ENCODE peak calls at places on chromosomes 5 and 9, in seven cellular contexts. One of them, this sample, is unnamed.
A peak's percentile ranks its signal among the peaks of the same experiment; 100 is the strongest.

GRCh38 chr5:6745706-6746217 is 32.5 kb downstream of the TENT4A start:
- DNase-seq in AG10803: peak; percentile 71
- DNase-seq in neural progenitor cell: peak; percentile 43
- DNase-seq in cardiac muscle cell: peak; percentile 56
- DNase-seq in endothelial cell of umbilical vein: peak; percentile 70
- DNase-seq in heart right ventricle: no peak
- DNase-seq in GM12878: no peak
- DNase-seq in this sample: peak; percentile 75

GRCh38 chr9:81759680-81760215 is 70.4 kb upstream of the TLE1 start:
- DNase-seq in AG10803: peak; percentile 56
- DNase-seq in neural progenitor cell: no peak
- DNase-seq in cardiac muscle cell: no peak
- DNase-seq in endothelial cell of umbilical vein: peak; percentile 95
- DNase-seq in heart right ventricle: no peak
- DNase-seq in GM12878: no peak
- DNase-seq in this sample: no peak

GRCh38 chr5:32600057-32600622 is 14.8 kb downstream of the SUB1 start:
- DNase-seq in AG10803: peak; percentile 96
- DNase-seq in neural progenitor cell: no peak
- DNase-seq in cardiac muscle cell: no peak
- DNase-seq in endothelial cell of umbilical vein: peak; percentile 81
- DNase-seq in heart right ventricle: no peak
- DNase-seq in GM12878: no peak
- DNase-seq in this sample: no peak

GRCh38 chr5:179380211-179381035 is 35.2 kb upstream of the ADAMTS2 start:
- DNase-seq in AG10803: no peak
- DNase-seq in neural progenitor cell: no peak
- DNase-seq in cardiac muscle cell: no peak
- DNase-seq in endothelial cell of umbilical vein: no peak
- DNase-seq in heart right ventricle: no peak
- DNase-seq in GM12878: no peak
- DNase-seq in this sample: no peak

GRCh38 chr5:179495906-179496455 is 54.4 kb upstream of the RUFY1 start:
- DNase-seq in AG10803: no peak
- DNase-seq in neural progenitor cell: no peak
- DNase-seq in cardiac muscle cell: peak; percentile 25
- DNase-seq in endothelial cell of umbilical vein: no peak
- DNase-seq in heart right ventricle: no peak
- DNase-seq in GM12878: no peak
- DNase-seq in this sample: no peak

GRCh38 chr5:932151-932627 is 39.5 kb downstream of the TRIP13 start:
- DNase-seq in AG10803: no peak
- DNase-seq in neural progenitor cell: no peak
- DNase-seq in cardiac muscle cell: no peak
- DNase-seq in endothelial cell of umbilical vein: no peak
- DNase-seq in heart right ventricle: no peak
- DNase-seq in GM12878: no peak
- DNase-seq in this sample: no peak

GRCh38 chr9:37859043-37859442 is 44.9 kb downstream of the SLC25A51 start:
- DNase-seq in AG10803: peak; percentile 18
- DNase-seq in neural progenitor cell: no peak
- DNase-seq in cardiac muscle cell: no peak
- DNase-seq in endothelial cell of umbilical vein: peak; percentile 9
- DNase-seq in heart right ventricle: no peak
- DNase-seq in GM12878: no peak
- DNase-seq in this sample: no peak

GRCh38 chr9:82882744-82883143 is 180.2 kb downstream of the RASEF start:
- DNase-seq in AG10803: no peak
- DNase-seq in neural progenitor cell: no peak
- DNase-seq in cardiac muscle cell: no peak
- DNase-seq in endothelial cell of umbilical vein: peak; percentile 75
- DNase-seq in heart right ventricle: no peak
- DNase-seq in GM12878: no peak
- DNase-seq in this sample: no peak

GRCh38 chr5:145668714-145669113 is 166.4 kb downstream of the PRELID2 start:
- DNase-seq in AG10803: no peak
- DNase-seq in neural progenitor cell: no peak
- DNase-seq in cardiac muscle cell: no peak
- DNase-seq in endothelial cell of umbilical vein: no peak
- DNase-seq in heart right ventricle: no peak
- DNase-seq in GM12878: no peak
- DNase-seq in this sample: no peak

GRCh38 chr5:167794121-167794520 is 497.3 kb upstream of the WWC1 start:
- DNase-seq in AG10803: no peak
- DNase-seq in neural progenitor cell: no peak
- DNase-seq in cardiac muscle cell: no peak
- DNase-seq in endothelial cell of umbilical vein: no peak
- DNase-seq in heart right ventricle: no peak
- DNase-seq in GM12878: no peak
- DNase-seq in this sample: no peak

GRCh38 chr9:71710856-71711255 is 57.5 kb downstream of the CEMIP2 start:
- DNase-seq in AG10803: no peak
- DNase-seq in neural progenitor cell: no peak
- DNase-seq in cardiac muscle cell: no peak
- DNase-seq in endothelial cell of umbilical vein: no peak
- DNase-seq in heart right ventricle: no peak
- DNase-seq in GM12878: no peak
- DNase-seq in this sample: no peak

GRCh38 chr9:71719585-71719984 is 48.7 kb downstream of the CEMIP2 start:
- DNase-seq in AG10803: peak; percentile 80
- DNase-seq in neural progenitor cell: no peak
- DNase-seq in cardiac muscle cell: no peak
- DNase-seq in endothelial cell of umbilical vein: no peak
- DNase-seq in heart right ventricle: no peak
- DNase-seq in GM12878: no peak
- DNase-seq in this sample: no peak

GRCh38 chr9:71719088-71719487 is 49.2 kb downstream of the CEMIP2 start:
- DNase-seq in AG10803: no peak
- DNase-seq in neural progenitor cell: no peak
- DNase-seq in cardiac muscle cell: no peak
- DNase-seq in endothelial cell of umbilical vein: no peak
- DNase-seq in heart right ventricle: no peak
- DNase-seq in GM12878: no peak
- DNase-seq in this sample: no peak

GRCh38 chr9:71721786-71722295 is 46.5 kb downstream of the CEMIP2 start:
- DNase-seq in AG10803: peak; percentile 12
- DNase-seq in neural progenitor cell: no peak
- DNase-seq in cardiac muscle cell: no peak
- DNase-seq in endothelial cell of umbilical vein: no peak
- DNase-seq in heart right ventricle: no peak
- DNase-seq in GM12878: no peak
- DNase-seq in this sample: no peak

DNA sequence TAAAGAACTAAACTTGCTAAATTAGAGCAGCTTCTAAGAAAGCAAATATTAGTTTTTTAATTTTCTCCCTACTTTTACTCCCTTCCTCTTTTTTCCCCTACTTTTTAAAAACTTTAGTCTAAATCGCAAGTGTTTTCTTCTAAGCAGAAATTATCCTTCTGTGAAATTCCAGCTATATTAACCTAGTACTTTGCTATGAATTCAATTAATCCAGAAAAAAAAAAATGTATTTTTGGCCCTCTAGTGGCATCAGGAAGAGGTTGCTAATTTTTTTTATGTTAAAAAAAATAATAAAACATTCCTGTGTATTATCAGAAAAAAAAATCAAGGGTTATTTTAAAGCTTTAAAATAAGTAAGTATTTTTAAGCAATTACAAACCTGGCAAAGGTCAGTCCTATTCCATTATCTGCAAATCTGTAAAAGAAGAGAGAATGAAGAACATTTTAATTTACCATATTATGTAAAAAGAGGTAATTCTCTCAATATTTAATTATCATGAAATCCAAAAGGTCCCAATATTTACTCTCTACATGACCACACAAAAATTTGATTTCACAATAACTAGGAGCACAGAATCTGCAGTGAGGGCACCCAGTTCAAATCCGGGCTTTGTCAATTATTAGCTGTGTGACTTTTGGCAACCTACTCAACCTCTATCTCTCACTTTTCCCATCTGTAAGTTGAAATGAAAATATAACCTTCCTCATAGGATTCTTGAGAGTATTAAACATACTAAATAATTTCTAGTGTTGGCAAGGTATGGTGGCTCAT is 52.0 kb downstream of the CEMIP2 start:
- DNase-seq in AG10803: peak; percentile 12
- DNase-seq in neural progenitor cell: no peak
- DNase-seq in cardiac muscle cell: no peak
- DNase-seq in endothelial cell of umbilical vein: peak; percentile 30
- DNase-seq in heart right ventricle: no peak
- DNase-seq in GM12878: no peak
- DNase-seq in this sample: no peak
- TF ChIP-seq CTCF in AG10803: peak; percentile 56
- TF ChIP-seq CTCF in neural progenitor cell: peak; percentile 52
- TF ChIP-seq CTCF in cardiac muscle cell: peak; percentile 51
- TF ChIP-seq CTCF in endothelial cell of umbilical vein: peak; percentile 20
- TF ChIP-seq CTCF in heart right ventricle: peak; percentile 44
- TF ChIP-seq CTCF in GM12878: peak; percentile 17
- TF ChIP-seq CTCF in this sample: peak; percentile 13

GRCh38 chr9:70422371-70423043 is 8.1 kb upstream of the KLF9 start:
- DNase-seq in AG10803: no peak
- DNase-seq in neural progenitor cell: no peak
- DNase-seq in cardiac muscle cell: no peak
- DNase-seq in endothelial cell of umbilical vein: no peak
- DNase-seq in heart right ventricle: no peak
- DNase-seq in GM12878: no peak
- DNase-seq in this sample: no peak

GRCh38 chr9:70419546-70420266 is 5.2 kb upstream of the KLF9 start:
- DNase-seq in AG10803: peak; percentile 98
- DNase-seq in neural progenitor cell: peak; percentile 87
- DNase-seq in cardiac muscle cell: peak; percentile 69
- DNase-seq in endothelial cell of umbilical vein: peak; percentile 98
- DNase-seq in heart right ventricle: peak; percentile 96
- DNase-seq in GM12878: peak; percentile 47
- DNase-seq in this sample: peak; percentile 77

GRCh38 chr9:70420267-70421019 is 6.0 kb upstream of the KLF9 start:
- DNase-seq in AG10803: peak; percentile 82
- DNase-seq in neural progenitor cell: peak; percentile 83
- DNase-seq in cardiac muscle cell: peak; percentile 69
- DNase-seq in endothelial cell of umbilical vein: peak; percentile 91
- DNase-seq in heart right ventricle: peak; percentile 94
- DNase-seq in GM12878: no peak
- DNase-seq in this sample: peak; percentile 13

GRCh38 chr9:70421020-70421271 is 6.5 kb upstream of the KLF9 start:
- DNase-seq in AG10803: no peak
- DNase-seq in neural progenitor cell: no peak
- DNase-seq in cardiac muscle cell: no peak
- DNase-seq in endothelial cell of umbilical vein: no peak
- DNase-seq in heart right ventricle: no peak
- DNase-seq in GM12878: no peak
- DNase-seq in this sample: no peak

DNA sequence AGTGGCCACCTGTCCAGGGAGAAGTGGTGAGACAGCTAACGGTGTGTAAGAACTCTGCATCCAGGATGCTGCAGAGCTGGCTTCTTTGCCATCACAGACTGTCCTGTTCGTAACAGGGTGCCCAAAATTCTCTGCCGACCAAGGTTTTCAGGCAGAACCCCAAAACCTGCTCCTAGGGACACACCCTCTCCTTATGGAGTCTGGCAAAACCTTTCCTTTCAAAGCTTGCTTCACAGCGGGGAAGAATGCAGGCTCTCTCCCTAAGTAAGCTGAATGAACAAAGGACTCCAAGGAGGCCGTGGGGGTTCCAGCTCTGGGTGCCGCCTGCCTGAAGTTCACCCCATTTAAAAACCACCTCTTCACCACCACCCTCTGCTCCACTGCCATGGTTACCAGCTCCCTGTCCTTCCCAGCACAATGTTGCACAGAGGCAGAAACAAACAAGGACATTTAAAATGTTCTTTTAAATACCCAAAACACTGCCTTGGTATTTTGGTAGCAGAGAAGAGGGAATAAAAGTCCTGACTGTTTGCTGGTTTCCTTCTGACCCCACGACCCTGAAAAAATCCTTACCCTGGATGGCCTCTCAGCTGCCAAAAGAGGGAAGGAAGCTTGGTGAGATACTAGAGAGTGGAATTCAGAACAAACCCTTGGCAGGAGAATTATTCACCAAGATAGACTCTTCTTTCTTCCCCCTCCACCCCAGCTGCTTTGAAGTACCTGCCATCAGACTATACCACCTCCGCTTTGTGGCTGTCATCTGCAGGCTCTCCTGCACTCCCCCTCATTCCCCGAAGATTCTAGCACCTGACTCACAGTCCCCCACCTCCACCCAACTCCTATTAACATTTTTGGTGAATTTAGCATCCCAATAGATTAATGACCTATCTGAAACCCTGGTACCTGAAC is 7.1 kb upstream of the KLF9 start:
- DNase-seq in AG10803: peak; percentile 48
- DNase-seq in neural progenitor cell: peak; percentile 48
- DNase-seq in cardiac muscle cell: no peak
- DNase-seq in endothelial cell of umbilical vein: peak; percentile 44
- DNase-seq in heart right ventricle: no peak
- DNase-seq in GM12878: no peak
- DNase-seq in this sample: no peak
- H3K4me3 ChIP-seq in AG10803: peak overlapping the region; percentile 76
- H3K4me3 ChIP-seq in neural progenitor cell: peak overlapping the region; percentile 55
- H3K4me3 ChIP-seq in cardiac muscle cell: no peak overlapping the region
- H3K4me3 ChIP-seq in endothelial cell of umbilical vein: no peak overlapping the region
- H3K4me3 ChIP-seq in heart right ventricle: no peak overlapping the region
- H3K4me3 ChIP-seq in GM12878: no peak overlapping the region
- H3K4me3 ChIP-seq in this sample: no peak overlapping the region

GRCh38 chr5:104513621-104514020 is 951.0 kb upstream of the NUDT12 start:
- DNase-seq in AG10803: no peak
- DNase-seq in neural progenitor cell: no peak
- DNase-seq in cardiac muscle cell: no peak
- DNase-seq in endothelial cell of umbilical vein: peak; percentile 54
- DNase-seq in heart right ventricle: no peak
- DNase-seq in GM12878: no peak
- DNase-seq in this sample: no peak

GRCh38 chr5:104513194-104513602 is 950.6 kb upstream of the NUDT12 start:
- DNase-seq in AG10803: peak; percentile 6
- DNase-seq in neural progenitor cell: no peak
- DNase-seq in cardiac muscle cell: no peak
- DNase-seq in endothelial cell of umbilical vein: peak; percentile 75
- DNase-seq in heart right ventricle: no peak
- DNase-seq in GM12878: no peak
- DNase-seq in this sample: no peak

GRCh38 chr5:104512063-104512798 is 949.6 kb upstream of the NUDT12 start:
- DNase-seq in AG10803: no peak
- DNase-seq in neural progenitor cell: no peak
- DNase-seq in cardiac muscle cell: no peak
- DNase-seq in endothelial cell of umbilical vein: peak; percentile 49
- DNase-seq in heart right ventricle: no peak
- DNase-seq in GM12878: no peak
- DNase-seq in this sample: no peak
- TF ChIP-seq CTCF in AG10803: no peak
- TF ChIP-seq CTCF in neural progenitor cell: no peak
- TF ChIP-seq CTCF in cardiac muscle cell: no peak
- TF ChIP-seq CTCF in endothelial cell of umbilical vein: no peak
- TF ChIP-seq CTCF in heart right ventricle: no peak
- TF ChIP-seq CTCF in GM12878: no peak
- TF ChIP-seq CTCF in this sample: no peak

DNA sequence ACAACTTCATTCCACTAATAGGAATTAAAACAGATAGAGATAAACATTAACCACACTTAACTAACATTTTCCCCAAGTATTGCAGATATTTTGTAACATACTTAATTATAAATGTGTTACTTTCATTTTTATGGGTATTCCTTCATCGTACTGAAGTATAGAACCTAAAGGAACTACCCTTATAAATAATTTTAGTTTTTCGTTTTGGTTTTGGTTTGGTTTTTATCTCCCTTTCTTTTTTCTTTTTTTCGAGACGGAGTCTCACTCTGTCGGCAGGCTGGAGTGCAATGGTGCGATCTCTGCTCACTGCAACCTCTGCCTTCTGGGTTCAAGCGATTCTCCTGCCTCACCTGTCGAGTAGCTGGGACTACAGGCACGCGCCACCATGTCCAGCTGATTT is 60.1 kb upstream of the LMNB1 start:
- DNase-seq in AG10803: no peak
- DNase-seq in neural progenitor cell: no peak
- DNase-seq in cardiac muscle cell: no peak
- DNase-seq in endothelial cell of umbilical vein: no peak
- DNase-seq in heart right ventricle: no peak
- DNase-seq in GM12878: no peak
- DNase-seq in this sample: no peak
- H3K4me3 ChIP-seq in AG10803: no peak overlapping the region
- H3K4me3 ChIP-seq in neural progenitor cell: no peak overlapping the region
- H3K4me3 ChIP-seq in cardiac muscle cell: no peak overlapping the region
- H3K4me3 ChIP-seq in endothelial cell of umbilical vein: no peak overlapping the region
- H3K4me3 ChIP-seq in heart right ventricle: no peak overlapping the region
- H3K4me3 ChIP-seq in GM12878: no peak overlapping the region
- H3K4me3 ChIP-seq in this sample: peak overlapping the region; percentile 31

This sample was measured in GM12865.